ENCODE peak calls at places on chromosomes 3 and 15, in ten cellular contexts. One of them, this sample, is unnamed.

GRCh38 chr3:197136744-197137143 is 107.1 kb upstream of the MELTF start:
- DNase-seq in fibroblast of mammary gland: no peak
- DNase-seq in AG08395: no peak
- DNase-seq in GM04504: no peak
- DNase-seq in iPS-NIHi11: no peak
- DNase-seq in osteocyte: no peak
- DNase-seq in ELR: no peak
- DNase-seq in NCI-H1092: no peak
- DNase-seq in hypothalamus: no peak
- DNase-seq in HS-27A: no peak
- DNase-seq in this sample: no peak

GRCh38 chr3:13700362-13700761 is 151.4 kb downstream of the FBLN2 start:
- DNase-seq in fibroblast of mammary gland: no peak
- DNase-seq in AG08395: no peak
- DNase-seq in GM04504: no peak
- DNase-seq in iPS-NIHi11: peak; percentile 82
- DNase-seq in osteocyte: no peak
- DNase-seq in ELR: no peak
- DNase-seq in NCI-H1092: no peak
- DNase-seq in hypothalamus: no peak
- DNase-seq in HS-27A: no peak
- DNase-seq in this sample: no peak

GRCh38 chr3:138314751-138315150 is 14.9 kb downstream of the NME9 start:
- DNase-seq in fibroblast of mammary gland: no peak
- DNase-seq in AG08395: no peak
- DNase-seq in GM04504: no peak
- DNase-seq in iPS-NIHi11: no peak
- DNase-seq in osteocyte: no peak
- DNase-seq in ELR: peak; percentile 21
- DNase-seq in NCI-H1092: no peak
- DNase-seq in hypothalamus: no peak
- DNase-seq in HS-27A: no peak
- DNase-seq in this sample: no peak

GRCh38 chr3:34219556-34219955 is 421.1 kb downstream of the PDCD6IP start:
- DNase-seq in fibroblast of mammary gland: no peak
- DNase-seq in AG08395: no peak
- DNase-seq in GM04504: no peak
- DNase-seq in iPS-NIHi11: no peak
- DNase-seq in osteocyte: no peak
- DNase-seq in ELR: no peak
- DNase-seq in NCI-H1092: no peak
- DNase-seq in hypothalamus: no peak
- DNase-seq in HS-27A: no peak
- DNase-seq in this sample: no peak

GRCh38 chr15:66772967-66773873 is 71.2 kb downstream of the SMAD6 start:
- DNase-seq in fibroblast of mammary gland: no peak
- DNase-seq in AG08395: no peak
- DNase-seq in GM04504: no peak
- DNase-seq in iPS-NIHi11: no peak
- DNase-seq in osteocyte: no peak
- DNase-seq in ELR: no peak
- DNase-seq in NCI-H1092: no peak
- DNase-seq in hypothalamus: no peak
- DNase-seq in HS-27A: no peak
- DNase-seq in this sample: no peak

GRCh38 chr15:29805043-29805707 is 17.1 kb downstream of the TJP1 start:
- DNase-seq in fibroblast of mammary gland: peak; percentile 90
- DNase-seq in AG08395: peak; percentile 76
- DNase-seq in GM04504: peak; percentile 71
- DNase-seq in iPS-NIHi11: no peak
- DNase-seq in osteocyte: no peak
- DNase-seq in ELR: peak; percentile 33
- DNase-seq in NCI-H1092: no peak
- DNase-seq in hypothalamus: peak; percentile 11
- DNase-seq in HS-27A: no peak
- DNase-seq in this sample: peak; percentile 68

GRCh38 chr3:52155912-52156311 is 1.7 kb upstream of the POC1A start:
- DNase-seq in fibroblast of mammary gland: no peak
- DNase-seq in AG08395: no peak
- DNase-seq in GM04504: no peak
- DNase-seq in iPS-NIHi11: no peak
- DNase-seq in osteocyte: no peak
- DNase-seq in ELR: no peak
- DNase-seq in NCI-H1092: no peak
- DNase-seq in hypothalamus: no peak
- DNase-seq in HS-27A: no peak
- DNase-seq in this sample: no peak

GRCh38 chr3:129263161-129263910 is 13.9 kb downstream of the COPG1 start:
- DNase-seq in fibroblast of mammary gland: no peak
- DNase-seq in AG08395: no peak
- DNase-seq in GM04504: no peak
- DNase-seq in iPS-NIHi11: no peak
- DNase-seq in osteocyte: no peak
- DNase-seq in ELR: no peak
- DNase-seq in NCI-H1092: no peak
- DNase-seq in hypothalamus: no peak
- DNase-seq in HS-27A: no peak
- DNase-seq in this sample: no peak

GRCh38 chr3:134544306-134544705 is 58.4 kb downstream of the CEP63 start:
- DNase-seq in fibroblast of mammary gland: no peak
- DNase-seq in AG08395: no peak
- DNase-seq in GM04504: no peak
- DNase-seq in iPS-NIHi11: no peak
- DNase-seq in osteocyte: no peak
- DNase-seq in ELR: no peak
- DNase-seq in NCI-H1092: no peak
- DNase-seq in hypothalamus: no peak
- DNase-seq in HS-27A: no peak
- DNase-seq in this sample: no peak

GRCh38 chr3:152828075-152828840 is 6.7 kb upstream of the P2RY1 start:
- DNase-seq in fibroblast of mammary gland: no peak
- DNase-seq in AG08395: no peak
- DNase-seq in GM04504: no peak
- DNase-seq in iPS-NIHi11: no peak
- DNase-seq in osteocyte: no peak
- DNase-seq in ELR: no peak
- DNase-seq in NCI-H1092: no peak
- DNase-seq in hypothalamus: no peak
- DNase-seq in HS-27A: no peak
- DNase-seq in this sample: no peak

GRCh38 chr3:38627956-38628355 is 21.5 kb downstream of the SCN5A start:
- DNase-seq in fibroblast of mammary gland: no peak
- DNase-seq in AG08395: no peak
- DNase-seq in GM04504: no peak
- DNase-seq in iPS-NIHi11: peak; percentile 84
- DNase-seq in osteocyte: no peak
- DNase-seq in ELR: peak; percentile 39
- DNase-seq in NCI-H1092: no peak
- DNase-seq in hypothalamus: no peak
- DNase-seq in HS-27A: no peak
- DNase-seq in this sample: no peak

GRCh38 chr15:60649845-60650548 is 171.1 kb upstream of the ICE2 start:
- DNase-seq in fibroblast of mammary gland: peak; percentile 30
- DNase-seq in AG08395: no peak
- DNase-seq in GM04504: no peak
- DNase-seq in iPS-NIHi11: peak; percentile 37
- DNase-seq in osteocyte: no peak
- DNase-seq in ELR: no peak
- DNase-seq in NCI-H1092: no peak
- DNase-seq in hypothalamus: no peak
- DNase-seq in HS-27A: no peak
- DNase-seq in this sample: no peak

GRCh38 chr15:66777054-66777453 is 75.0 kb downstream of the SMAD6 start:
- DNase-seq in fibroblast of mammary gland: no peak
- DNase-seq in AG08395: no peak
- DNase-seq in GM04504: no peak
- DNase-seq in iPS-NIHi11: no peak
- DNase-seq in osteocyte: no peak
- DNase-seq in ELR: no peak
- DNase-seq in NCI-H1092: no peak
- DNase-seq in hypothalamus: no peak
- DNase-seq in HS-27A: no peak
- DNase-seq in this sample: no peak

GRCh38 chr15:83284563-83285283 is at the start of gene BNC1:
- DNase-seq in fibroblast of mammary gland: no peak
- DNase-seq in AG08395: no peak
- DNase-seq in GM04504: no peak
- DNase-seq in iPS-NIHi11: peak; percentile 46
- DNase-seq in osteocyte: no peak
- DNase-seq in ELR: peak; percentile 71
- DNase-seq in NCI-H1092: no peak
- DNase-seq in hypothalamus: no peak
- DNase-seq in HS-27A: no peak
- DNase-seq in this sample: no peak

GRCh38 chr3:127065561-127066270 is 82.8 kb downstream of the PLXNA1 start:
- DNase-seq in fibroblast of mammary gland: peak; percentile 69
- DNase-seq in AG08395: peak; percentile 55
- DNase-seq in GM04504: no peak
- DNase-seq in iPS-NIHi11: no peak
- DNase-seq in osteocyte: no peak
- DNase-seq in ELR: no peak
- DNase-seq in NCI-H1092: no peak
- DNase-seq in hypothalamus: no peak
- DNase-seq in HS-27A: no peak
- DNase-seq in this sample: no peak

GRCh38 chr3:13896473-13897154 is 16.7 kb upstream of the WNT7A start:
- DNase-seq in fibroblast of mammary gland: peak; percentile 59
- DNase-seq in AG08395: peak; percentile 70
- DNase-seq in GM04504: peak; percentile 30
- DNase-seq in iPS-NIHi11: peak; percentile 75
- DNase-seq in osteocyte: peak; percentile 77
- DNase-seq in ELR: peak; percentile 75
- DNase-seq in NCI-H1092: peak; percentile 34
- DNase-seq in hypothalamus: no peak
- DNase-seq in HS-27A: no peak
- DNase-seq in this sample: peak; percentile 27

GRCh38 chr3:45055411-45056143 is 29.5 kb downstream of the CLEC3B start:
- DNase-seq in fibroblast of mammary gland: peak; percentile 84
- DNase-seq in AG08395: no peak
- DNase-seq in GM04504: no peak
- DNase-seq in iPS-NIHi11: peak; percentile 49
- DNase-seq in osteocyte: no peak
- DNase-seq in ELR: peak; percentile 85
- DNase-seq in NCI-H1092: no peak
- DNase-seq in hypothalamus: no peak
- DNase-seq in HS-27A: peak; percentile 45
- DNase-seq in this sample: no peak

GRCh38 chr3:134754768-134755559 is 40.1 kb upstream of the EPHB1 start:
- DNase-seq in fibroblast of mammary gland: peak; percentile 57
- DNase-seq in AG08395: peak; percentile 74
- DNase-seq in GM04504: peak; percentile 29
- DNase-seq in iPS-NIHi11: peak; percentile 79
- DNase-seq in osteocyte: peak; percentile 79
- DNase-seq in ELR: peak; percentile 63
- DNase-seq in NCI-H1092: no peak
- DNase-seq in hypothalamus: no peak
- DNase-seq in HS-27A: peak; percentile 19
- DNase-seq in this sample: peak; percentile 2

GRCh38 chr15:62296756-62297507 is 131.8 kb upstream of the C2CD4B start:
- DNase-seq in fibroblast of mammary gland: no peak
- DNase-seq in AG08395: no peak
- DNase-seq in GM04504: no peak
- DNase-seq in iPS-NIHi11: peak; percentile 14
- DNase-seq in osteocyte: no peak
- DNase-seq in ELR: no peak
- DNase-seq in NCI-H1092: no peak
- DNase-seq in hypothalamus: no peak
- DNase-seq in HS-27A: no peak
- DNase-seq in this sample: no peak

GRCh38 chr15:65666257-65666656 is 44.5 kb downstream of the SLC24A1 start:
- DNase-seq in fibroblast of mammary gland: peak; percentile 82
- DNase-seq in AG08395: no peak
- DNase-seq in GM04504: peak; percentile 56
- DNase-seq in iPS-NIHi11: no peak
- DNase-seq in osteocyte: no peak
- DNase-seq in ELR: peak; percentile 70
- DNase-seq in NCI-H1092: no peak
- DNase-seq in hypothalamus: no peak
- DNase-seq in HS-27A: no peak
- DNase-seq in this sample: no peak

GRCh38 chr15:60363024-60363674 is 34.6 kb downstream of the ANXA2 start:
- DNase-seq in fibroblast of mammary gland: no peak
- DNase-seq in AG08395: no peak
- DNase-seq in GM04504: no peak
- DNase-seq in iPS-NIHi11: no peak
- DNase-seq in osteocyte: no peak
- DNase-seq in ELR: no peak
- DNase-seq in NCI-H1092: no peak
- DNase-seq in hypothalamus: no peak
- DNase-seq in HS-27A: no peak
- DNase-seq in this sample: no peak

GRCh38 chr15:76336254-76337046 is at the start of gene ISL2:
- DNase-seq in fibroblast of mammary gland: peak; percentile 45
- DNase-seq in AG08395: peak; percentile 67
- DNase-seq in GM04504: peak; percentile 71
- DNase-seq in iPS-NIHi11: peak; percentile 94
- DNase-seq in osteocyte: peak; percentile 82
- DNase-seq in ELR: peak; percentile 96
- DNase-seq in NCI-H1092: no peak
- DNase-seq in hypothalamus: peak; percentile 61
- DNase-seq in HS-27A: peak; percentile 84
- DNase-seq in this sample: peak; percentile 37

This sample was measured in AG09319.